ENCODE peak calls at places on chromosomes 2 and 18, in seven cellular contexts. Z is MM.1S, L is spleen, U is BJ, O is left ventricle myocardium inferior, V is psoas muscle, C is PC-3. Y is an unnamed sample.

GRCh38 chr18:328928-329327 is 61.1 kb upstream of the THOC1 start:
- DNase-seq in L (no peak), U (no peak), V (no peak), C (no peak), Z (no peak), O (no peak), Y (no peak)

GRCh38 chr2:232039086-232039485 is 77.6 kb downstream of the DIS3L2 start:
- DNase-seq in L (no peak), V (no peak), O (no peak), C (no peak), U (no peak), Z (no peak), Y (no peak)

GRCh38 chr2:11056614-11057013 is 98.7 kb upstream of the SLC66A3 start:
- DNase-seq in C (peak; percentile 77), L (no peak), O (no peak), Z (no peak), V (no peak), U (peak; percentile 74), Y (peak; percentile 12)

GRCh38 chr2:41546031-41546430 is 501.8 kb upstream of the PKDCC start:
- DNase-seq in Z (no peak), L (no peak), U (no peak), C (no peak), V (no peak), O (no peak), Y (no peak)

GRCh38 chr2:206083602-206084467 is 2.1 kb downstream of the INO80D start:
- DNase-seq in C (peak; percentile 16), Z (peak; percentile 55), O (no peak), L (no peak), V (no peak), U (no peak), Y (peak; percentile 9)

GRCh38 chr18:7132356-7133115 is 14.9 kb upstream of the LAMA1 start:
- DNase-seq in O (no peak), V (no peak), L (no peak), C (no peak), U (no peak), Z (no peak), Y (no peak)

GRCh38 chr2:240442891-240443715 is 7.6 kb downstream of the GPC1 start:
- DNase-seq in Z (no peak), C (no peak), O (no peak), V (no peak), L (no peak), U (no peak), Y (no peak)

GRCh38 chr18:63439334-63439733 is 17.1 kb upstream of the VPS4B start:
- DNase-seq in V (no peak), U (no peak), Z (peak; percentile 57), L (no peak), O (no peak), C (peak; percentile 79), Y (peak; percentile 81)

GRCh38 chr18:13222371-13223281 is 4.1 kb downstream of the LDLRAD4 start:
- DNase-seq in Z (no peak), C (peak; percentile 23), O (peak; percentile 78), L (no peak), U (peak; percentile 31), V (peak; percentile 82), Y (peak; percentile 40)

GRCh38 chr2:111617804-111618576 is 266.0 kb downstream of the ANAPC1 start:
- DNase-seq in Z (no peak), O (peak; percentile 45), U (no peak), V (peak; percentile 68), L (no peak), C (no peak), Y (peak; percentile 90)

GRCh38 chr2:37670378-37671012 is 947 bp downstream of the CDC42EP3 start:
- DNase-seq in V (no peak), L (no peak), C (no peak), U (no peak), O (no peak), Z (peak; percentile 41), Y (peak; percentile 43)

DNA sequence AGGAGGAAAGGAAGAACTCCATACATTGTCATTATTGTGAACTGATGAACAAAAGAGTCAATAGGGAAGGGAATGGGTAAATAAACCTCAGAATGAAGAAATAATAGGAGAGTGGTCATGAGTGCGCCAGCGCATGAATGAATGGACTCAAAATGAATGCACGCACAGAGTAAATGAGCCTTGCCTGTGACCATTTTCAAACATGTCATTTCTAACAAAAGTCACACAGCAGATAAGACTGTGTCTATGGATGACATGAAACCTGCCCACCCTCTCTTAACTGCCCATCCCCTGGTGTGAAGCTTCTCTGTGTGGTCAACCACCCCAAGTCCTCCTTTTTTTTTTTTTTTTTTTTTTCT is 121.1 kb upstream of the TEX51 start:
- DNase-seq in Z (no peak), O (no peak), U (no peak), V (no peak), L (no peak), C (no peak), Y (no peak)
- H3K4me3 ChIP-seq in Z (peak overlapping the region; percentile 74), O (peak overlapping the region; percentile 82), U (no peak overlapping the region), V (peak overlapping the region; percentile 78), L (peak overlapping the region; percentile 56), C (no peak overlapping the region), Y (no peak overlapping the region)

GRCh38 chr18:37254256-37254880 is 311.2 kb downstream of the CELF4 start:
- DNase-seq in O (no peak), V (no peak), U (no peak), Z (no peak), L (peak; percentile 68), C (no peak), Y (no peak)

GRCh38 chr18:37253424-37254255 is 312.0 kb downstream of the CELF4 start:
- DNase-seq in U (no peak), V (no peak), Z (peak; percentile 50), C (peak; percentile 5), L (peak; percentile 66), O (no peak), Y (no peak)

GRCh38 chr18:37252854-37253396 is 312.7 kb downstream of the CELF4 start:
- DNase-seq in C (no peak), U (no peak), O (no peak), L (peak; percentile 41), V (no peak), Z (no peak), Y (no peak)

GRCh38 chr18:37252342-37252741 is 313.3 kb downstream of the CELF4 start:
- DNase-seq in U (no peak), L (no peak), C (no peak), V (no peak), Z (no peak), O (no peak), Y (no peak)

DNA sequence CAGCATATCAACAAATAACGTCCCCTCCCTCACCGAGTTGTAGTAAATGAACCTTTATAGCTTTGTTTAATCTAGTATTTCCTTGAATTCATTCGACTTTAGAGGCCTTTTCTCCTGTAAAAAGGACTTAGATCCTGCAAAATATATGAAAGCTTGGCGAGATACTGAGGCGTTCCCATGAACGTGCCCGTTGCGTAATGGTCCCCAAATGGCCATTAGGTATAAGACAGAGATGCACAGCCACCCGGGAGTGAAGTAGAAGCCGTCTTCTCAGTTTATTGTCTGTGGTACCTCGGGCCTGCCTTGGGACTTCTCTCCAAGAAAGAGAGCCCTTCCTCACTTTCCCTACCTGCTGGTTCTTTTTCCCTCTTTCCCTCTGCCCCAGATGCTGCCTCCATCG is 310.6 kb downstream of the CELF4 start:
- DNase-seq in U (no peak), C (no peak), Z (no peak), O (no peak), V (no peak), L (peak; percentile 44), Y (no peak)
- TF ChIP-seq CTCF in U (no peak), C (no peak), Z (no peak), O (no peak), V (no peak), L (no peak), Y (no peak)

GRCh38 chr2:21044694-21045371 is 960 bp upstream of the APOB start:
- DNase-seq in O (no peak), Z (no peak), U (no peak), C (no peak), V (no peak), L (no peak), Y (no peak)

GRCh38 chr2:21041943-21042707 is 1.7 kb downstream of the APOB start:
- DNase-seq in V (no peak), O (no peak), Z (no peak), C (no peak), U (no peak), L (no peak), Y (no peak)

GRCh38 chr2:21042708-21042957 is 1.2 kb downstream of the APOB start:
- DNase-seq in U (no peak), L (no peak), O (no peak), Z (no peak), C (no peak), V (no peak), Y (no peak)

GRCh38 chr2:21042958-21043743 is 722 bp downstream of the APOB start:
- DNase-seq in Z (peak; percentile 49), L (peak; percentile 90), U (no peak), C (peak; percentile 51), O (peak; percentile 71), V (peak; percentile 78), Y (peak; percentile 59)

DNA sequence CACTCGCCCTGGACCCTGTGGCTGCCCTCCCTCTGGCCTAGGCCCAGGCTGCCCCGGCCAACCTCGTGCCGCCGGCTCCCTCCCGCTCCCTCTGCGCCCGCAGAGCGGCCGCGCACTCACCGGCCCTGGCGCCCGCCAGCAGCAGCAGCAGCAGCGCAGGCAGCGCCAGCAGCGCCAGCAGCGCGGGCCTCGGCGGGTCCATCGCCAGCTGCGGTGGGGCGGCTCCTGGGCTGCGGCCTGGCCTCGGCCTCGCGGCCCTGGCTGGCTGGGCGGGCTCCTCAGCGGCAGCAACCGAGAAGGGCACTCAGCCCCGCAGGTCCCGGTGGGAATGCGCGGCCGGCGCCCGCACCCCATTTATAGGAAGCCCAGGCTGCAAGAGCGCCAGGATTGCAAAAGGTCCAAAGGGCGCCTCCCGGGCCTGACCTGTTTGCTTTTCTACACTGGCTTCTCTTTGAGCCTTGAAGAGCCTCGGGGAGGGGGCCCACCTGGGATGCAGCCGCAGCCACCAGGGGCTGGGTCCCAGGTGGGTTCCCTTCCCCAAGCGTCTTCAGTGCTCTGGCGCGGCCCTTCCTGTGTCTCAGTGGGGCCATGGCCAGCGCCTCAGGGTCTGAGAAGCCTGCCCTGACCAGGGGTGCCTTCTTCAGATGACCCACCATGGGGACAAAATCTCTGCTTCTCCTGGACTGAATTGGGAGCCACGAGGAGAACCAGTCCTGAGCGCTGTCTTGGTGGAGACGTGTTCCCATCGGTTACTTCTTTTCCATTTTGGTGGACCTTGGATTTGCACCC is at the start of gene APOB:
- DNase-seq in V (peak; percentile 55), Z (peak; percentile 23), C (no peak), U (no peak), L (peak; percentile 77), O (peak; percentile 16), Y (no peak)
- H3K4me3 ChIP-seq in V (peak within 1 kb of the TSS; percentile 51), Z (peak within 1 kb of the TSS; percentile 44), C (no peak within 1 kb of the TSS), U (no peak within 1 kb of the TSS), L (no peak within 1 kb of the TSS), O (peak within 1 kb of the TSS; percentile 56), Y (no peak within 1 kb of the TSS)

GRCh38 chr2:21392660-21393059 is 268.9 kb downstream of the TDRD15 start:
- DNase-seq in C (no peak), U (no peak), Z (no peak), O (no peak), L (no peak), V (no peak), Y (no peak)

GRCh38 chr2:21396252-21396651 is 272.5 kb downstream of the TDRD15 start:
- DNase-seq in C (no peak), O (no peak), L (no peak), U (no peak), Z (no peak), V (no peak), Y (no peak)

DNA sequence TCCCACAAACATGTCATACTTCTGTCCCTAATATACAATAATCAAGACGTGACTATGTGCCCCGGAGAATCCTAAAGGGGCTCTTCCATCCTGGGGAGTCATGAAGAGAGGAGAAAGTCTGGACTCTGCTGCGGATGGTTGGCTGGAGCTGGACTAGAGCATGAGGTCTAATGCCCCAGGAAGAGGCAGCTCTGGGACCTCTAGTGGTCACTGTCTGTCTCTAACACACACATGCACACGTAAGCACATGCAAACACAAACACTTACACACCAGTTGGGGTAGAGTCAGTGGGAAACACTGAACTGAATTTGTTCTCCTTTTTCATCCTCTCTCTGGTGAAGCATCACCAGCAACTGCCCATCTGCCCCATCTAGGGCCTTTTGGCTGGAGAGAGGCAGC is 271.6 kb downstream of the TDRD15 start:
- DNase-seq in U (no peak), L (no peak), V (no peak), O (no peak), C (no peak), Z (no peak), Y (no peak)
- TF ChIP-seq CTCF in U (no peak), L (no peak), V (no peak), O (peak; percentile 48), C (peak; percentile 11), Z (no peak), Y (no peak)